ENCODE peak calls at places on chromosome 17, in eight cellular contexts. One of them, this sample, is unnamed.

GRCh38 chr17:21495281-21495680 is 119.1 kb downstream of the KCNJ12 start:
- DNase-seq in activated CD4-positive, alpha-beta memory T cell treated with anti-CD3 and anti-CD28 coated beads, Interleukin-2, amount 10 ng/mL, durations not matched to agents 7 days and 5 days: no peak
- DNase-seq in astrocyte of the hippocampus: peak; percentile 2
- DNase-seq in stimulated activated CD8-positive, alpha-beta memory T cell treated with anti-CD3 and anti-CD28 coated beads, Interleukin-7, amount 100 ng/mL, for 1 hour: no peak
- DNase-seq in NCI-H446: no peak
- DNase-seq in Calu3: no peak
- DNase-seq in astrocyte: no peak
- DNase-seq in fibroblast of lung: no peak
- DNase-seq in this sample: no peak

GRCh38 chr17:55274371-55275255 is 9.9 kb downstream of the HLF start:
- DNase-seq in astrocyte: no peak
- DNase-seq in Calu3: no peak
- DNase-seq in NCI-H446: no peak
- DNase-seq in astrocyte of the hippocampus: no peak
- DNase-seq in stimulated activated CD8-positive, alpha-beta memory T cell treated with anti-CD3 and anti-CD28 coated beads, Interleukin-7, amount 100 ng/mL, for 1 hour: no peak
- DNase-seq in fibroblast of lung: no peak
- DNase-seq in activated CD4-positive, alpha-beta memory T cell treated with anti-CD3 and anti-CD28 coated beads, Interleukin-2, amount 10 ng/mL, durations not matched to agents 7 days and 5 days: no peak
- DNase-seq in this sample: no peak

GRCh38 chr17:83178533-83179201 is 99.3 kb downstream of the METRNL start:
- DNase-seq in NCI-H446: no peak
- DNase-seq in Calu3: no peak
- DNase-seq in activated CD4-positive, alpha-beta memory T cell treated with anti-CD3 and anti-CD28 coated beads, Interleukin-2, amount 10 ng/mL, durations not matched to agents 7 days and 5 days: peak; percentile 7
- DNase-seq in astrocyte of the hippocampus: no peak
- DNase-seq in stimulated activated CD8-positive, alpha-beta memory T cell treated with anti-CD3 and anti-CD28 coated beads, Interleukin-7, amount 100 ng/mL, for 1 hour: no peak
- DNase-seq in fibroblast of lung: no peak
- DNase-seq in astrocyte: no peak
- DNase-seq in this sample: no peak

GRCh38 chr17:19897901-19898300 is 30.2 kb upstream of the ULK2 start:
- DNase-seq in stimulated activated CD8-positive, alpha-beta memory T cell treated with anti-CD3 and anti-CD28 coated beads, Interleukin-7, amount 100 ng/mL, for 1 hour: no peak
- DNase-seq in astrocyte: peak; percentile 47
- DNase-seq in Calu3: no peak
- DNase-seq in NCI-H446: no peak
- DNase-seq in astrocyte of the hippocampus: peak; percentile 46
- DNase-seq in activated CD4-positive, alpha-beta memory T cell treated with anti-CD3 and anti-CD28 coated beads, Interleukin-2, amount 10 ng/mL, durations not matched to agents 7 days and 5 days: no peak
- DNase-seq in fibroblast of lung: peak; percentile 57
- DNase-seq in this sample: no peak

GRCh38 chr17:80115159-80115558 is 13.8 kb downstream of the GAA start:
- DNase-seq in NCI-H446: no peak
- DNase-seq in Calu3: no peak
- DNase-seq in activated CD4-positive, alpha-beta memory T cell treated with anti-CD3 and anti-CD28 coated beads, Interleukin-2, amount 10 ng/mL, durations not matched to agents 7 days and 5 days: no peak
- DNase-seq in astrocyte: no peak
- DNase-seq in astrocyte of the hippocampus: no peak
- DNase-seq in fibroblast of lung: no peak
- DNase-seq in stimulated activated CD8-positive, alpha-beta memory T cell treated with anti-CD3 and anti-CD28 coated beads, Interleukin-7, amount 100 ng/mL, for 1 hour: no peak
- DNase-seq in this sample: no peak

GRCh38 chr17:39867084-39867890 is 715 bp upstream of the ZPBP2 start:
- DNase-seq in NCI-H446: no peak
- DNase-seq in astrocyte: no peak
- DNase-seq in stimulated activated CD8-positive, alpha-beta memory T cell treated with anti-CD3 and anti-CD28 coated beads, Interleukin-7, amount 100 ng/mL, for 1 hour: peak; percentile 21
- DNase-seq in astrocyte of the hippocampus: no peak
- DNase-seq in activated CD4-positive, alpha-beta memory T cell treated with anti-CD3 and anti-CD28 coated beads, Interleukin-2, amount 10 ng/mL, durations not matched to agents 7 days and 5 days: peak; percentile 47
- DNase-seq in Calu3: peak; percentile 73
- DNase-seq in fibroblast of lung: no peak
- DNase-seq in this sample: no peak

GRCh38 chr17:9900744-9901143 is 4.3 kb downstream of the RCVRN start:
- DNase-seq in astrocyte of the hippocampus: peak; percentile 72
- DNase-seq in NCI-H446: no peak
- DNase-seq in fibroblast of lung: peak; percentile 85
- DNase-seq in stimulated activated CD8-positive, alpha-beta memory T cell treated with anti-CD3 and anti-CD28 coated beads, Interleukin-7, amount 100 ng/mL, for 1 hour: no peak
- DNase-seq in Calu3: no peak
- DNase-seq in activated CD4-positive, alpha-beta memory T cell treated with anti-CD3 and anti-CD28 coated beads, Interleukin-2, amount 10 ng/mL, durations not matched to agents 7 days and 5 days: no peak
- DNase-seq in astrocyte: peak; percentile 79
- DNase-seq in this sample: no peak

GRCh38 chr17:74099441-74100340 is 103.8 kb upstream of the RPL38 start:
- DNase-seq in astrocyte of the hippocampus: no peak
- DNase-seq in astrocyte: no peak
- DNase-seq in NCI-H446: no peak
- DNase-seq in fibroblast of lung: no peak
- DNase-seq in stimulated activated CD8-positive, alpha-beta memory T cell treated with anti-CD3 and anti-CD28 coated beads, Interleukin-7, amount 100 ng/mL, for 1 hour: no peak
- DNase-seq in Calu3: no peak
- DNase-seq in activated CD4-positive, alpha-beta memory T cell treated with anti-CD3 and anti-CD28 coated beads, Interleukin-2, amount 10 ng/mL, durations not matched to agents 7 days and 5 days: no peak
- DNase-seq in this sample: no peak

GRCh38 chr17:34757611-34758010 is 178.2 kb downstream of the TMEM132E start:
- DNase-seq in fibroblast of lung: no peak
- DNase-seq in activated CD4-positive, alpha-beta memory T cell treated with anti-CD3 and anti-CD28 coated beads, Interleukin-2, amount 10 ng/mL, durations not matched to agents 7 days and 5 days: no peak
- DNase-seq in NCI-H446: no peak
- DNase-seq in stimulated activated CD8-positive, alpha-beta memory T cell treated with anti-CD3 and anti-CD28 coated beads, Interleukin-7, amount 100 ng/mL, for 1 hour: no peak
- DNase-seq in Calu3: no peak
- DNase-seq in astrocyte: no peak
- DNase-seq in astrocyte of the hippocampus: no peak
- DNase-seq in this sample: no peak

GRCh38 chr17:79811036-79811887 is 14.4 kb upstream of the CBX8 start:
- DNase-seq in stimulated activated CD8-positive, alpha-beta memory T cell treated with anti-CD3 and anti-CD28 coated beads, Interleukin-7, amount 100 ng/mL, for 1 hour: no peak
- DNase-seq in astrocyte: no peak
- DNase-seq in astrocyte of the hippocampus: peak; percentile 69
- DNase-seq in activated CD4-positive, alpha-beta memory T cell treated with anti-CD3 and anti-CD28 coated beads, Interleukin-2, amount 10 ng/mL, durations not matched to agents 7 days and 5 days: peak; percentile 46
- DNase-seq in fibroblast of lung: no peak
- DNase-seq in NCI-H446: no peak
- DNase-seq in Calu3: peak; percentile 66
- DNase-seq in this sample: no peak

GRCh38 chr17:75182569-75183436 is at the start of gene SUMO2:
- DNase-seq in NCI-H446: peak; percentile 86
- DNase-seq in astrocyte of the hippocampus: peak; percentile 99
- DNase-seq in astrocyte: peak; percentile 83
- DNase-seq in fibroblast of lung: peak; percentile 92
- DNase-seq in Calu3: peak; percentile 95
- DNase-seq in stimulated activated CD8-positive, alpha-beta memory T cell treated with anti-CD3 and anti-CD28 coated beads, Interleukin-7, amount 100 ng/mL, for 1 hour: peak; percentile 92
- DNase-seq in activated CD4-positive, alpha-beta memory T cell treated with anti-CD3 and anti-CD28 coated beads, Interleukin-2, amount 10 ng/mL, durations not matched to agents 7 days and 5 days: peak; percentile 96
- DNase-seq in this sample: peak; percentile 95

GRCh38 chr17:82848022-82848592 is 8.3 kb upstream of the ZNF750 start:
- DNase-seq in fibroblast of lung: peak; percentile 76
- DNase-seq in stimulated activated CD8-positive, alpha-beta memory T cell treated with anti-CD3 and anti-CD28 coated beads, Interleukin-7, amount 100 ng/mL, for 1 hour: no peak
- DNase-seq in NCI-H446: no peak
- DNase-seq in astrocyte of the hippocampus: peak; percentile 78
- DNase-seq in astrocyte: peak; percentile 70
- DNase-seq in activated CD4-positive, alpha-beta memory T cell treated with anti-CD3 and anti-CD28 coated beads, Interleukin-2, amount 10 ng/mL, durations not matched to agents 7 days and 5 days: peak; percentile 62
- DNase-seq in Calu3: no peak
- DNase-seq in this sample: peak; percentile 28

GRCh38 chr17:48174833-48175232 is 67.3 kb downstream of the SNX11 start:
- DNase-seq in activated CD4-positive, alpha-beta memory T cell treated with anti-CD3 and anti-CD28 coated beads, Interleukin-2, amount 10 ng/mL, durations not matched to agents 7 days and 5 days: no peak
- DNase-seq in Calu3: no peak
- DNase-seq in fibroblast of lung: no peak
- DNase-seq in astrocyte of the hippocampus: no peak
- DNase-seq in astrocyte: no peak
- DNase-seq in stimulated activated CD8-positive, alpha-beta memory T cell treated with anti-CD3 and anti-CD28 coated beads, Interleukin-7, amount 100 ng/mL, for 1 hour: no peak
- DNase-seq in NCI-H446: no peak
- DNase-seq in this sample: no peak

GRCh38 chr17:72735089-72735488 is 357.4 kb downstream of the SLC39A11 start:
- DNase-seq in astrocyte of the hippocampus: no peak
- DNase-seq in Calu3: no peak
- DNase-seq in activated CD4-positive, alpha-beta memory T cell treated with anti-CD3 and anti-CD28 coated beads, Interleukin-2, amount 10 ng/mL, durations not matched to agents 7 days and 5 days: no peak
- DNase-seq in NCI-H446: no peak
- DNase-seq in stimulated activated CD8-positive, alpha-beta memory T cell treated with anti-CD3 and anti-CD28 coated beads, Interleukin-7, amount 100 ng/mL, for 1 hour: no peak
- DNase-seq in astrocyte: no peak
- DNase-seq in fibroblast of lung: no peak
- DNase-seq in this sample: no peak

GRCh38 chr17:50060951-50061712 is 5.2 kb downstream of the ITGA3 start:
- DNase-seq in NCI-H446: no peak
- DNase-seq in stimulated activated CD8-positive, alpha-beta memory T cell treated with anti-CD3 and anti-CD28 coated beads, Interleukin-7, amount 100 ng/mL, for 1 hour: no peak
- DNase-seq in astrocyte of the hippocampus: peak; percentile 83
- DNase-seq in fibroblast of lung: peak; percentile 82
- DNase-seq in activated CD4-positive, alpha-beta memory T cell treated with anti-CD3 and anti-CD28 coated beads, Interleukin-2, amount 10 ng/mL, durations not matched to agents 7 days and 5 days: no peak
- DNase-seq in astrocyte: peak; percentile 70
- DNase-seq in Calu3: no peak
- DNase-seq in this sample: no peak

GRCh38 chr17:69141802-69142472 is at the start of gene ABCA6:
- DNase-seq in fibroblast of lung: peak; percentile 25
- DNase-seq in NCI-H446: no peak
- DNase-seq in astrocyte of the hippocampus: peak; percentile 1
- DNase-seq in stimulated activated CD8-positive, alpha-beta memory T cell treated with anti-CD3 and anti-CD28 coated beads, Interleukin-7, amount 100 ng/mL, for 1 hour: no peak
- DNase-seq in activated CD4-positive, alpha-beta memory T cell treated with anti-CD3 and anti-CD28 coated beads, Interleukin-2, amount 10 ng/mL, durations not matched to agents 7 days and 5 days: no peak
- DNase-seq in Calu3: no peak
- DNase-seq in astrocyte: peak; percentile 19
- DNase-seq in this sample: no peak

GRCh38 chr17:42363767-42364585 is 24.3 kb downstream of the STAT3 start:
- DNase-seq in activated CD4-positive, alpha-beta memory T cell treated with anti-CD3 and anti-CD28 coated beads, Interleukin-2, amount 10 ng/mL, durations not matched to agents 7 days and 5 days: no peak
- DNase-seq in astrocyte of the hippocampus: peak; percentile 83
- DNase-seq in stimulated activated CD8-positive, alpha-beta memory T cell treated with anti-CD3 and anti-CD28 coated beads, Interleukin-7, amount 100 ng/mL, for 1 hour: no peak
- DNase-seq in fibroblast of lung: peak; percentile 91
- DNase-seq in NCI-H446: no peak
- DNase-seq in astrocyte: peak; percentile 88
- DNase-seq in Calu3: no peak
- DNase-seq in this sample: no peak

GRCh38 chr17:73872816-73873215 is 228.6 kb upstream of the SDK2 start:
- DNase-seq in astrocyte of the hippocampus: no peak
- DNase-seq in Calu3: no peak
- DNase-seq in stimulated activated CD8-positive, alpha-beta memory T cell treated with anti-CD3 and anti-CD28 coated beads, Interleukin-7, amount 100 ng/mL, for 1 hour: no peak
- DNase-seq in fibroblast of lung: no peak
- DNase-seq in NCI-H446: no peak
- DNase-seq in activated CD4-positive, alpha-beta memory T cell treated with anti-CD3 and anti-CD28 coated beads, Interleukin-2, amount 10 ng/mL, durations not matched to agents 7 days and 5 days: no peak
- DNase-seq in astrocyte: no peak
- DNase-seq in this sample: no peak

GRCh38 chr17:78369791-78370381 is 8.6 kb upstream of the PGS1 start:
- DNase-seq in stimulated activated CD8-positive, alpha-beta memory T cell treated with anti-CD3 and anti-CD28 coated beads, Interleukin-7, amount 100 ng/mL, for 1 hour: no peak
- DNase-seq in activated CD4-positive, alpha-beta memory T cell treated with anti-CD3 and anti-CD28 coated beads, Interleukin-2, amount 10 ng/mL, durations not matched to agents 7 days and 5 days: no peak
- DNase-seq in astrocyte: no peak
- DNase-seq in astrocyte of the hippocampus: no peak
- DNase-seq in NCI-H446: no peak
- DNase-seq in fibroblast of lung: no peak
- DNase-seq in Calu3: no peak
- DNase-seq in this sample: no peak

GRCh38 chr17:7355053-7355452 is at the start of gene TMEM95:
- DNase-seq in activated CD4-positive, alpha-beta memory T cell treated with anti-CD3 and anti-CD28 coated beads, Interleukin-2, amount 10 ng/mL, durations not matched to agents 7 days and 5 days: no peak
- DNase-seq in astrocyte of the hippocampus: peak; percentile 45
- DNase-seq in stimulated activated CD8-positive, alpha-beta memory T cell treated with anti-CD3 and anti-CD28 coated beads, Interleukin-7, amount 100 ng/mL, for 1 hour: no peak
- DNase-seq in NCI-H446: no peak
- DNase-seq in Calu3: no peak
- DNase-seq in fibroblast of lung: no peak
- DNase-seq in astrocyte: no peak
- DNase-seq in this sample: no peak

GRCh38 chr17:76492250-76492988 is 8.8 kb downstream of the RHBDF2 start:
- DNase-seq in Calu3: no peak
- DNase-seq in fibroblast of lung: no peak
- DNase-seq in stimulated activated CD8-positive, alpha-beta memory T cell treated with anti-CD3 and anti-CD28 coated beads, Interleukin-7, amount 100 ng/mL, for 1 hour: no peak
- DNase-seq in astrocyte of the hippocampus: no peak
- DNase-seq in activated CD4-positive, alpha-beta memory T cell treated with anti-CD3 and anti-CD28 coated beads, Interleukin-2, amount 10 ng/mL, durations not matched to agents 7 days and 5 days: no peak
- DNase-seq in astrocyte: no peak
- DNase-seq in NCI-H446: no peak
- DNase-seq in this sample: no peak

GRCh38 chr17:57326348-57326747 is 70.0 kb downstream of the MSI2 start:
- DNase-seq in astrocyte of the hippocampus: no peak
- DNase-seq in Calu3: no peak
- DNase-seq in NCI-H446: no peak
- DNase-seq in activated CD4-positive, alpha-beta memory T cell treated with anti-CD3 and anti-CD28 coated beads, Interleukin-2, amount 10 ng/mL, durations not matched to agents 7 days and 5 days: no peak
- DNase-seq in stimulated activated CD8-positive, alpha-beta memory T cell treated with anti-CD3 and anti-CD28 coated beads, Interleukin-7, amount 100 ng/mL, for 1 hour: no peak
- DNase-seq in astrocyte: no peak
- DNase-seq in fibroblast of lung: no peak
- DNase-seq in this sample: no peak

This sample was measured in activated gamma-delta T cell.